ENCODE peak calls at places on chromosomes 1 and 21, in five cellular contexts. C is astrocyte of the spinal cord, X is ELF-1, M is HTR-8/SVneo, Z is left lung. R is an unnamed sample.

GRCh38 chr1:119885903-119886783 is 10.2 kb downstream of the ADAM30 start:
- DNase-seq in C (peak; percentile 30), X (peak; percentile 64), M (peak; percentile 26), Z (peak; percentile 75), R (peak; percentile 77)

GRCh38 chr1:54487571-54488050 is 60.4 kb upstream of the ACOT11 start:
- DNase-seq in C (no peak), X (no peak), M (no peak), Z (no peak), R (peak; percentile 59)

GRCh38 chr1:162019006-162019405 is 4.7 kb downstream of the OLFML2B start:
- DNase-seq in C (peak; percentile 76), X (no peak), M (no peak), Z (no peak), R (no peak)

GRCh38 chr21:37565530-37566223 is 199.1 kb downstream of the DYRK1A start:
- DNase-seq in C (peak; percentile 46), X (no peak), M (no peak), Z (no peak), R (no peak)

GRCh38 chr1:200130552-200130951 is 103.0 kb downstream of the NR5A2 start:
- DNase-seq in C (no peak), X (no peak), M (no peak), Z (no peak), R (no peak)

GRCh38 chr1:241167121-241167619 is 189.8 kb downstream of the RGS7 start:
- DNase-seq in C (no peak), X (no peak), M (no peak), Z (no peak), R (no peak)

GRCh38 chr21:45923146-45923545 is 58.4 kb upstream of the COL6A1 start:
- DNase-seq in C (peak; percentile 82), X (peak; percentile 82), M (peak; percentile 84), Z (peak; percentile 65), R (peak; percentile 83)

GRCh38 chr1:66402194-66402593 is 131.8 kb upstream of the SGIP1 start:
- DNase-seq in C (no peak), X (no peak), M (no peak), Z (no peak), R (no peak)

GRCh38 chr21:39074508-39074907 is 108.7 kb downstream of the PSMG1 start:
- DNase-seq in C (no peak), X (no peak), M (no peak), Z (no peak), R (no peak)

GRCh38 chr1:100955322-100955721 is 59.4 kb downstream of the SLC30A7 start:
- DNase-seq in C (peak; percentile 85), X (no peak), M (peak; percentile 1), Z (no peak), R (no peak)

GRCh38 chr21:38067086-38067739 is 151.0 kb upstream of the KCNJ6 start:
- DNase-seq in C (no peak), X (no peak), M (no peak), Z (no peak), R (no peak)

GRCh38 chr1:119773711-119774241 is 5.1 kb upstream of the HMGCS2 start:
- DNase-seq in C (peak; percentile 4), X (peak; percentile 87), M (no peak), Z (no peak), R (peak; percentile 57)

GRCh38 chr1:57079454-57080157 is 113.8 kb upstream of the C8B start:
- DNase-seq in C (no peak), X (peak; percentile 8), M (no peak), Z (no peak), R (peak; percentile 64)

GRCh38 chr1:19483691-19484090 is 1.6 kb downstream of the CAPZB start:
- DNase-seq in C (no peak), X (no peak), M (no peak), Z (no peak), R (no peak)

GRCh38 chr1:22414244-22414751 is 37.4 kb upstream of the ZBTB40 start:
- DNase-seq in C (peak; percentile 63), X (no peak), M (no peak), Z (no peak), R (no peak)